ENCODE peak calls at places on chromosomes 7 and 10, in six cellular contexts. Z is DND-41, R is aorta, C is endothelial cell of umbilical vein, H is upper lobe of right lung, Q is neural progenitor cell. Y is an unnamed sample.
A peak's percentile ranks its signal among the peaks of the same experiment; 100 is the strongest.

GRCh38 chr7:121301441-121302213 is 27.2 kb upstream of the WNT16 start:
- DNase-seq in Z (no peak), Q (no peak), H (no peak), R (no peak), C (no peak), Y (no peak)

GRCh38 chr10:133264455-133264854 is 12.2 kb downstream of the ADAM8 start:
- DNase-seq in R (no peak), Q (no peak), H (no peak), Z (no peak), C (no peak), Y (no peak)

GRCh38 chr7:13449460-13449859 is 540.0 kb downstream of the ETV1 start:
- DNase-seq in Z (no peak), R (no peak), Q (no peak), C (no peak), H (no peak), Y (no peak)

GRCh38 chr10:58152698-58153263 is 114.9 kb downstream of the IPMK start:
- DNase-seq in H (no peak), Z (peak; percentile 38), C (peak; percentile 26), Q (peak; percentile 73), R (no peak), Y (no peak)

GRCh38 chr10:3689871-3690510 is 95.0 kb downstream of the KLF6 start:
- DNase-seq in R (no peak), C (no peak), H (no peak), Q (no peak), Z (no peak), Y (no peak)

GRCh38 chr10:3887885-3888476 is 103.0 kb upstream of the KLF6 start:
- DNase-seq in Q (peak; percentile 76), C (peak; percentile 97), Z (no peak), H (no peak), R (peak; percentile 90), Y (peak; percentile 68)

GRCh38 chr10:132390455-132391371 is 6.3 kb upstream of the PWWP2B start:
- DNase-seq in H (peak; percentile 52), R (peak; percentile 74), Z (no peak), Q (no peak), C (no peak), Y (no peak)

GRCh38 chr10:21721000-21721670 is 187.1 kb downstream of the MLLT10 start:
- DNase-seq in Z (no peak), Q (no peak), H (no peak), C (no peak), R (no peak), Y (no peak)

GRCh38 chr10:103125323-103126267 is 67.5 kb downstream of the NT5C2 start:
- DNase-seq in H (no peak), Z (peak; percentile 22), Q (no peak), C (peak; percentile 11), R (no peak), Y (no peak)

GRCh38 chr10:132329565-132330485 is 2.2 kb upstream of the LRRC27 start:
- DNase-seq in Z (peak; percentile 48), Q (no peak), R (peak; percentile 44), H (no peak), C (peak; percentile 65), Y (peak; percentile 22)

GRCh38 chr10:7085913-7086589 is 324.8 kb downstream of the SFMBT2 start:
- DNase-seq in Q (peak; percentile 51), Z (no peak), R (no peak), H (no peak), C (no peak), Y (no peak)

GRCh38 chr7:135716677-135717238 is 11.2 kb downstream of the SLC13A4 start:
- DNase-seq in H (no peak), Q (no peak), R (no peak), Z (no peak), C (peak; percentile 81), Y (no peak)

GRCh38 chr7:34133983-34134782 is 228.8 kb downstream of the BMPER start:
- DNase-seq in Q (peak; percentile 86), C (peak; percentile 67), H (no peak), Z (peak; percentile 34), R (peak; percentile 88), Y (no peak)

GRCh38 chr7:133571066-133571465 is 318.2 kb downstream of the EXOC4 start:
- DNase-seq in Z (no peak), C (no peak), R (no peak), Q (no peak), H (no peak), Y (no peak)

GRCh38 chr7:76407718-76408117 is 1.8 kb downstream of the SSC4D start:
- DNase-seq in R (no peak), Z (no peak), Q (no peak), C (no peak), H (no peak), Y (no peak)

GRCh38 chr7:158955932-158956804 is 99.8 kb downstream of the DYNC2I1 start:
- DNase-seq in C (no peak), Q (no peak), Z (no peak), R (no peak), H (no peak), Y (no peak)

GRCh38 chr7:96710544-96710943 is 898 bp upstream of the SEM1 start:
- DNase-seq in R (no peak), C (no peak), Q (no peak), Z (no peak), H (no peak), Y (no peak)

GRCh38 chr10:59864141-59864962 is 42.0 kb downstream of the CCDC6 start:
- DNase-seq in R (no peak), Q (no peak), H (no peak), C (peak; percentile 36), Z (peak; percentile 13), Y (peak; percentile 39)

GRCh38 chr10:109411897-109412296 is 511.4 kb downstream of the XPNPEP1 start:
- DNase-seq in R (no peak), C (no peak), Z (no peak), H (no peak), Q (no peak), Y (no peak)

GRCh38 chr10:131076341-131076740 is 235.2 kb downstream of the TCERG1L start:
- DNase-seq in Q (no peak), C (no peak), R (no peak), H (no peak), Z (no peak), Y (no peak)

DNA sequence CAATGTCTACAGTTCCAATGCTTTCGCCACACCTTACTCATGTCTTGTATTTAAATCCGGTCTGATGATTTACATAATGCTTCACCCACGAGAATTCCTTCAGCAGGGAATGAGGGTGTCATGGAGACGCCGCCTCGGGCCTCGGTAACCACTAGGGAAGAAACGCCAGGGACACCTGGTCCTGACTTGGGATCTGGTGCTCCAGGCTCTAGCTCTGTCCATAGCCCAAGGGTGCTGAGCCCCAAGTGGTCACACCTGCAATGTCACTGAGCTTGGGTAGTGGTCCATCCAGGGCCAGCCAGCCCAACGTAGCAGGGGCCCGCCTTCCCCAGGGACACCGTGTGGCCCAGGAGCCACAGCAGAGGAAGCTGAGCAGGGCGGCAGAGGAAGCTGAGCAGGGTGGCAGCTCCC is 37.4 kb downstream of the PRKAG2 start:
- DNase-seq in Z (no peak), C (no peak), H (no peak), Q (no peak), R (peak; percentile 66), Y (no peak)
- H3K4me1 ChIP-seq in Z (peaks cover 11% of the 10 kb centered on the region), C (no peaks in the 10 kb centered on the region), H (peaks cover 19% of the 10 kb centered on the region), Q (peaks cover 17% of the 10 kb centered on the region), R (no peaks in the 10 kb centered on the region), Y (peaks cover 27% of the 10 kb centered on the region)

DNA sequence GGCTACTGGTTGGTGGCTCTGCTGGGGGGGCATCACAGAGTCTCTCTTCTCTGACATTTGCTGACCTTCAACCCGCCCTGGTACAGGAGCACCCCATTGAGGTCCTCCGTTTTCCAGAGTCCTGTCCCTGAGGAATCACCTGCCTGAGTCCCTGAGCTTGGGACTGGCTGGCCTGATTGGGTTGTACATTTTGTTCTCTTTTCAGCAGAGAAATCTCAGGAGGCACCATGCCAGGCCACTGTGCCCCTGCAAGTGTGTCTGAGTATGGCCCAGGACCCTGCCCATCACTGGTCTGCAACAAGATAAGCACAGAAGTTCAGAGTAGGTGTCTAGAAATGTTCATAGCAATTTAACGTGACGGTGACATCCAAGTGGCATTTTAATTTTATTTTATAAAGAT is 131.2 kb downstream of the CUX1 start:
- DNase-seq in Q (no peak), C (no peak), R (peak; percentile 27), Z (no peak), H (no peak), Y (no peak)
- H3K4me1 ChIP-seq in Q (peaks cover 9% of the 10 kb centered on the region), C (peaks cover 32% of the 10 kb centered on the region), R (peaks cover 3% of the 10 kb centered on the region), Z (peaks cover 15% of the 10 kb centered on the region), H (peaks cover 21% of the 10 kb centered on the region), Y (no peaks in the 10 kb centered on the region)

GRCh38 chr7:22008683-22009082 is 63.0 kb upstream of the CDCA7L start:
- DNase-seq in H (no peak), R (no peak), Z (no peak), Q (no peak), C (no peak), Y (no peak)
- H3K4me1 ChIP-seq in H (no peaks in the 10 kb centered on the region), R (no peaks in the 10 kb centered on the region), Z (no peaks in the 10 kb centered on the region), Q (peaks cover 14% of the 10 kb centered on the region), C (no peaks in the 10 kb centered on the region), Y (no peaks in the 10 kb centered on the region)

DNA sequence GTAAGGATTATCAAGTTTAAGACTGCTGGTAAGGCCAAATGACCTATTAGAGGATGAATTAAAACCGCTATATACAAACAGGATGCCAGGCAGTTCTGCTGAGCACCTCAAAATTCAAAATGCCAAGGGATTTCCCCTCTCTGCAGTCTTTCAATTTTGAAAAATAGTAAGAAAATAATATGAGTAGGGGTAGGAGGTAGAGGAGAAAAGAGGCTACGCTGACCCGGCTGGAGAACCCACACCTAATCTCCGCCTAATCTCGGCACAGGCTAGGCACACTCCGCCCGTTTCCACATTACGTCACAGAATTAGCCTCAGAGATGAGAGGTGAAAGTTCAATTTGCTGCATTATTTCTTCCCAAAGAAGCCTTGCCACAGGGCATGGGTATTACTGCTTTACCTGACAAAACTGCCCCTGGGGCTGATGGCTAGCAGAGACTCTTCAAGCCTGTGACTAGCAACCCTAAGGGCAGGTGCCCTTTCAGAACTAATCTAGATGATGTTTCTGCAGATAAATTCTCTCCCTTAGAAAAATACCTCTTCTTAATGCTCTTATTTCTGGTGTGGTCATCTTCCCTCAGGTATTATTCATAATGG is 21.4 kb upstream of the SPOCK2 start:
- DNase-seq in Q (no peak), Z (no peak), H (no peak), R (no peak), C (no peak), Y (no peak)
- H3K4me1 ChIP-seq in Q (no peaks in the 10 kb centered on the region), Z (peaks cover 57% of the 10 kb centered on the region), H (peaks cover 8% of the 10 kb centered on the region), R (no peaks in the 10 kb centered on the region), C (no peaks in the 10 kb centered on the region), Y (peaks cover 57% of the 10 kb centered on the region)

DNA sequence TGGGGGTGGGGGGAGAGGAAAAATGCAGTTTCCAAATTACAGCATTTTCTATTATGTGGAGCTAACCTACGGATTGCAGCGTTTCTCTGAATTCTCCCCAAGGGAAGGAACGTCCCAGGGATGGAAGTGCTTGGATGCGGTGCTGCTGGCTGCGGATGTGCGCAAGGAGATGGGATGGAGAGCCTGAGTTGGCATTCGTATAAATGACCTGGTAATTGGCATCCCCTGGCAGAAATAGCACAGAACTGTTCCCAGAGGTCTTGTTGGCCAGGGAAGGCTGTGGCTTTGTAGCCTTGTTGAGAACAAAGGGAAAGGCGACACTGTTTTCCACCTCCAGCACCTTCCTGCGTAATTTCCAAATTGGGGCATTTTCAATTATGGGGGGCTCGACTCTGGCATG is 2.7 kb downstream of the ORAI2 start:
- DNase-seq in Q (no peak), Z (no peak), R (no peak), H (no peak), C (no peak), Y (no peak)
- H3K4me1 ChIP-seq in Q (peaks cover 5% of the 10 kb centered on the region), Z (peaks cover 20% of the 10 kb centered on the region), R (no peaks in the 10 kb centered on the region), H (peaks cover 13% of the 10 kb centered on the region), C (peaks cover 19% of the 10 kb centered on the region), Y (peaks cover 30% of the 10 kb centered on the region)

GRCh38 chr7:155807805-155808550 is 4.3 kb downstream of the SHH start:
- DNase-seq in H (peak; percentile 78), Q (no peak), C (no peak), Z (no peak), R (no peak), Y (no peak)
- H3K4me1 ChIP-seq in H (peaks cover 52% of the 10 kb centered on the region), Q (peaks cover 57% of the 10 kb centered on the region), C (peaks cover 32% of the 10 kb centered on the region), Z (no peaks in the 10 kb centered on the region), R (no peaks in the 10 kb centered on the region), Y (no peaks in the 10 kb centered on the region)